ENCODE peak calls at places on chromosome 19, in six cellular contexts. T is T-helper 1 cell; P is astrocyte; I is stimulated activated CD8-positive, alpha-beta memory T cell treated with anti-CD3 and anti-CD28 coated beads, Interleukin-7, amount 100 ng/mL, for 24 hours; F is effector CD4-positive, alpha-beta T cell; H is OCI-LY7. E is an unnamed sample.

GRCh38 chr19:10419646-10420443 is 493 bp upstream of the PDE4A start:
- DNase-seq in T (peak), P (peak), I (no peak), F (no peak), H (peak), E (peak)

GRCh38 chr19:41799444-41800000 is 3.1 kb downstream of the CEACAM3 start:
- DNase-seq in T (no peak), P (no peak), I (no peak), F (no peak), H (no peak), E (no peak)

GRCh38 chr19:8468761-8469458 is 24.1 kb downstream of the HNRNPM start:
- DNase-seq in T (no peak), P (peak), I (no peak), F (no peak), H (no peak), E (no peak)

GRCh38 chr19:39641773-39642172 is 13.9 kb upstream of the LGALS16 start:
- DNase-seq in T (no peak), P (no peak), I (no peak), F (no peak), H (no peak), E (no peak)

GRCh38 chr19:4060621-4061177 is 6.0 kb downstream of the ZBTB7A start:
- DNase-seq in T (no peak), P (no peak), I (no peak), F (no peak), H (no peak), E (no peak)

GRCh38 chr19:31821346-31821745 is 472.1 kb upstream of the TSHZ3 start:
- DNase-seq in T (no peak), P (no peak), I (no peak), F (no peak), H (no peak), E (no peak)

GRCh38 chr19:30738047-30738446 is 365.9 kb downstream of the ZNF536 start:
- DNase-seq in T (no peak), P (no peak), I (no peak), F (no peak), H (no peak), E (no peak)

GRCh38 chr19:51690359-51691121 is 2.6 kb upstream of the SPACA6 start:
- DNase-seq in T (peak), P (peak), I (no peak), F (peak), H (peak), E (peak)

GRCh38 chr19:9309974-9310446 is 372 bp upstream of the ZNF699 start:
- DNase-seq in T (no peak), P (no peak), I (peak), F (no peak), H (peak), E (peak)

GRCh38 chr19:39845621-39846175 is 481 bp downstream of the FBL start:
- DNase-seq in T (no peak), P (no peak), I (no peak), F (no peak), H (peak), E (no peak)

GRCh38 chr19:41886761-41887710 is 4.1 kb downstream of the ARHGEF1 start:
- DNase-seq in T (peak), P (no peak), I (no peak), F (peak), H (peak), E (no peak)

GRCh38 chr19:29967623-29968022 is 25.6 kb downstream of the URI1 start:
- DNase-seq in T (no peak), P (peak), I (no peak), F (no peak), H (no peak), E (no peak)

GRCh38 chr19:33196446-33197193 is 2.5 kb downstream of the LRP3 start:
- DNase-seq in T (no peak), P (no peak), I (no peak), F (no peak), H (no peak), E (no peak)

GRCh38 chr19:46825731-46826055 is 25.0 kb downstream of the AP2S1 start:
- DNase-seq in T (no peak), P (no peak), I (no peak), F (no peak), H (no peak), E (no peak)

GRCh38 chr19:49601482-49602038 is 10.6 kb downstream of the PRR12 start:
- DNase-seq in T (no peak), P (no peak), I (no peak), F (no peak), H (no peak), E (no peak)

GRCh38 chr19:55213547-55213946 is 4.2 kb upstream of the PTPRH start:
- DNase-seq in T (no peak), P (no peak), I (no peak), F (no peak), H (no peak), E (no peak)

GRCh38 chr19:31416548-31416947 is 67.3 kb upstream of the TSHZ3 start:
- DNase-seq in T (no peak), P (no peak), I (no peak), F (no peak), H (no peak), E (no peak)

GRCh38 chr19:14434543-14435319 is 1.6 kb downstream of the PKN1 start:
- DNase-seq in T (peak), P (peak), I (no peak), F (no peak), H (no peak), E (peak)

GRCh38 chr19:49387936-49388372 is at the start of gene KASH5:
- DNase-seq in T (peak), P (no peak), I (peak), F (peak), H (peak), E (peak)

GRCh38 chr19:38838208-38838985 is 6.8 kb upstream of the ECH1 start:
- DNase-seq in T (no peak), P (no peak), I (no peak), F (no peak), H (no peak), E (no peak)

GRCh38 chr19:2309734-2310362 is 1.9 kb upstream of the LINGO3 start:
- DNase-seq in T (no peak), P (peak), I (no peak), F (no peak), H (no peak), E (no peak)

GRCh38 chr19:58474291-58474996 is 1.7 kb upstream of the ZNF446 start:
- DNase-seq in T (no peak), P (peak), I (no peak), F (no peak), H (no peak), E (no peak)

GRCh38 chr19:13984875-13985741 is 21.0 kb downstream of the RFX1 start:
- DNase-seq in T (no peak), P (no peak), I (no peak), F (no peak), H (peak), E (no peak)

GRCh38 chr19:1747285-1748114 is 5.8 kb upstream of the ONECUT3 start:
- DNase-seq in T (no peak), P (peak), I (no peak), F (no peak), H (no peak), E (no peak)

GRCh38 chr19:15195987-15196682 is 4.7 kb downstream of the NOTCH3 start:
- DNase-seq in T (no peak), P (no peak), I (no peak), F (no peak), H (no peak), E (no peak)

GRCh38 chr19:50537769-50538230 is 24.1 kb upstream of the ASPDH start:
- DNase-seq in T (peak), P (peak), I (peak), F (peak), H (peak), E (peak)

GRCh38 chr19:53871448-53871847 is 3.8 kb downstream of the MYADM start:
- DNase-seq in T (no peak), P (no peak), I (no peak), F (no peak), H (no peak), E (no peak)

GRCh38 chr19:590750-591098 is 1.0 kb downstream of the HCN2 start:
- DNase-seq in T (no peak), P (no peak), I (no peak), F (no peak), H (no peak), E (no peak)

GRCh38 chr19:11383706-11384048 is 437 bp downstream of the EPOR start:
- DNase-seq in T (no peak), P (no peak), I (no peak), F (no peak), H (no peak), E (no peak)

GRCh38 chr19:49344516-49345423 is 9.6 kb downstream of the CD37 start:
- DNase-seq in T (no peak), P (no peak), I (no peak), F (no peak), H (no peak), E (no peak)

GRCh38 chr19:29266603-29267002 is 53.7 kb upstream of the UQCRFS1 start:
- DNase-seq in T (no peak), P (no peak), I (no peak), F (no peak), H (no peak), E (no peak)

GRCh38 chr19:41484822-41485221 is 41.9 kb downstream of the ERICH4 start:
- DNase-seq in T (no peak), P (no peak), I (no peak), F (no peak), H (no peak), E (no peak)

GRCh38 chr19:44840811-44841210 is 5.3 kb upstream of the NECTIN2 start:
- DNase-seq in T (no peak), P (no peak), I (no peak), F (no peak), H (no peak), E (no peak)

GRCh38 chr19:35722461-35722860 is 4.7 kb downstream of the KMT2B start:
- DNase-seq in T (no peak), P (no peak), I (no peak), F (no peak), H (no peak), E (no peak)

GRCh38 chr19:991174-991931 is 7.2 kb downstream of the WDR18 start:
- DNase-seq in T (peak), P (no peak), I (peak), F (peak), H (peak), E (peak)